ENCODE peak calls at places on chromosomes 3 and 15, in seven cellular contexts. N is HL-60, D is tibial artery, O is hepatocyte, K is heart right ventricle, R is cardiac muscle cell, Q is AG10803. P is an unnamed sample.

GRCh38 chr3:66303556-66303955 is 82.8 kb downstream of the SLC25A26 start:
- DNase-seq in N (no peak), D (no peak), O (no peak), K (no peak), R (no peak), Q (no peak), P (no peak)

GRCh38 chr3:55198554-55198953 is 270.7 kb upstream of the LRTM1 start:
- DNase-seq in N (no peak), D (no peak), O (peak), K (no peak), R (peak), Q (peak), P (no peak)

GRCh38 chr15:25635190-25635589 is 196.4 kb upstream of the UBE3A start:
- DNase-seq in N (no peak), D (no peak), O (no peak), K (no peak), R (no peak), Q (no peak), P (no peak)

GRCh38 chr15:26242565-26242964 is 379.4 kb upstream of the ATP10A start:
- DNase-seq in N (no peak), D (no peak), O (no peak), K (no peak), R (no peak), Q (no peak), P (no peak)

GRCh38 chr3:100696161-100696560 is 13.1 kb upstream of the TFG start:
- DNase-seq in N (no peak), D (no peak), O (no peak), K (no peak), R (no peak), Q (no peak), P (no peak)

GRCh38 chr3:100525753-100526612 is 33.6 kb downstream of the TMEM45A start:
- DNase-seq in N (no peak), D (no peak), O (peak), K (no peak), R (peak), Q (peak), P (no peak)

GRCh38 chr3:183317271-183317670 is 64.2 kb downstream of the B3GNT5 start:
- DNase-seq in N (no peak), D (no peak), O (no peak), K (no peak), R (no peak), Q (no peak), P (no peak)

GRCh38 chr15:74955796-74956647 is 550 bp downstream of the RPP25 start:
- DNase-seq in N (peak), D (peak), O (peak), K (peak), R (peak), Q (peak), P (peak)

GRCh38 chr15:64921711-64922110 is 10.0 kb downstream of the ANKDD1A start:
- DNase-seq in N (no peak), D (no peak), O (no peak), K (no peak), R (no peak), Q (no peak), P (no peak)

GRCh38 chr3:136336329-136337100 is 86.4 kb downstream of the PCCB start:
- DNase-seq in N (no peak), D (no peak), O (no peak), K (no peak), R (no peak), Q (peak), P (no peak)

GRCh38 chr15:68186671-68187397 is 18.3 kb downstream of the CALML4 start:
- DNase-seq in N (no peak), D (no peak), O (no peak), K (no peak), R (peak), Q (peak), P (no peak)

GRCh38 chr3:137097852-137098251 is 140.1 kb downstream of the IL20RB start:
- DNase-seq in N (no peak), D (no peak), O (no peak), K (no peak), R (no peak), Q (no peak), P (no peak)

GRCh38 chr3:105780114-105780513 is 88.7 kb downstream of the CBLB start:
- DNase-seq in N (no peak), D (no peak), O (no peak), K (no peak), R (peak), Q (peak), P (no peak)

GRCh38 chr3:52851348-52851747 is 16.5 kb upstream of the MUSTN1 start:
- DNase-seq in N (peak), D (no peak), O (peak), K (no peak), R (peak), Q (peak), P (no peak)

GRCh38 chr15:65796610-65797012 is 4.5 kb upstream of the DENND4A start:
- DNase-seq in N (no peak), D (no peak), O (peak), K (no peak), R (peak), Q (peak), P (no peak)

GRCh38 chr3:16066975-16067374 is 107.5 kb upstream of the GALNT15 start:
- DNase-seq in N (no peak), D (no peak), O (no peak), K (no peak), R (peak), Q (peak), P (no peak)

GRCh38 chr15:57150066-57150865 is 226.0 kb upstream of the CGNL1 start:
- DNase-seq in N (no peak), D (no peak), O (no peak), K (no peak), R (peak), Q (no peak), P (no peak)

GRCh38 chr3:15805756-15806266 is 8.0 kb upstream of the ANKRD28 start:
- DNase-seq in N (peak), D (no peak), O (no peak), K (no peak), R (peak), Q (peak), P (no peak)

GRCh38 chr3:84724877-84725276 is 233.9 kb upstream of the CADM2 start:
- DNase-seq in N (no peak), D (no peak), O (peak), K (no peak), R (peak), Q (peak), P (no peak)

GRCh38 chr3:159619341-159619885 is 369.2 kb upstream of the IL12A start:
- DNase-seq in N (no peak), D (no peak), O (peak), K (no peak), R (peak), Q (peak), P (no peak)
- TF ChIP-seq CTCF in N (no peak), D (no peak), O (no peak), K (no peak), R (no peak), Q (no peak), P (no peak)

GRCh38 chr15:34969340-34970097 is at the start of gene AQR:
- DNase-seq in N (peak), D (peak), O (peak), K (peak), R (peak), Q (peak), P (peak)

GRCh38 chr15:34976743-34977142 is 7.2 kb upstream of the AQR start:
- DNase-seq in N (no peak), D (no peak), O (no peak), K (no peak), R (no peak), Q (no peak), P (no peak)

GRCh38 chr15:34976073-34976472 is 6.5 kb upstream of the AQR start:
- DNase-seq in N (no peak), D (no peak), O (no peak), K (no peak), R (no peak), Q (no peak), P (no peak)

GRCh38 chr15:34973512-34973911 is 4.0 kb upstream of the AQR start:
- DNase-seq in N (no peak), D (no peak), O (no peak), K (no peak), R (no peak), Q (no peak), P (no peak)
- H3K4me3 ChIP-seq in N (no peak), D (no peak), O (no peak), K (no peak), R (no peak), Q (no peak), P (no peak)

GRCh38 chr3:31204026-31204795 is 309.8 kb upstream of the GADL1 start:
- DNase-seq in N (no peak), D (no peak), O (no peak), K (no peak), R (no peak), Q (no peak), P (no peak)
- TF ChIP-seq CTCF in N (no peak), D (no peak), O (no peak), K (no peak), R (no peak), Q (no peak), P (no peak)

DNA sequence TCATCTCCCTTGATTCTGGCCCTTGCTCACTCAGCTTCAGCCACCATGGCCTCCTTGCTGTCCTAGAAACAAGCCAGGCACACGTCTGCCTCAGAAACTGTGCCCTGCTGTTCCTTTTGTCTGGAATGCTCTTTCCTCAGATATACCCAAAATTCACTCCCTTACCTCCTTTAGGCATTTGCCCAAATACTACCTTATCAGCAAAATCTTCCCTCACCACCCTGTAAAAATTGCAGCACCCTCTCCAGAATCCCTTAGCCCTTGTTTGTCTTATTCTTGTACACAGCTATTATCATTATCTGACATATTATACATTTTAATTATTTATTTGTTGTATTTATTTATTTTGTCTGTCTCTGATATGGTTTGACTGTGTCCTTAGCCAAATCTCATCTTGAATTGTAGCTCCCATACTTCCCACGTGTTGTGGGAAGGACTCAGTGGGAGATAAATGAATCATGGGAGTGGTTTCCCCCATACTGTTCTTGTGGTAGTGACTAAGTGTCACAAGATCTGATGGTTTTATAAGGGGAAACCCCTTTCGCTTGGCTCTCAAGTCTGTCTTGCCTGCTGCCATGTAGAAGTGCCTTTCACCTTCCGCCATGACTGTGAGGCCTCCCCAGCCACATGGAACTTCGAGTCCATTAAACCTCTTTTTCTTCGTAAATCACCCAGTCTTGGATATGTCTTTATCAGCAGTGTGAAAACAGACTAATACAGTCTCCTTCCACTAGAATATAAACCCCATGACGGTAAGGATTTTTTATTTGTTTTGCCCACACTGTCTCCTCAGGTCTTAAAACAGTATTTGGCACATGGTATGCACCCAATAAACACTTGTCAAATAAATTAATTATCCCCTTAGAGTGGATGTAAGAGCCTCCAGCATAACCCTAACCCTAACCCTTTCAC is 60.0 kb upstream of the STT3B start:
- DNase-seq in N (no peak), D (no peak), O (no peak), K (no peak), R (peak), Q (no peak), P (no peak)
- H3K4me3 ChIP-seq in N (no peak), D (no peak), O (no peak), K (no peak), R (no peak), Q (no peak), P (no peak)

DNA sequence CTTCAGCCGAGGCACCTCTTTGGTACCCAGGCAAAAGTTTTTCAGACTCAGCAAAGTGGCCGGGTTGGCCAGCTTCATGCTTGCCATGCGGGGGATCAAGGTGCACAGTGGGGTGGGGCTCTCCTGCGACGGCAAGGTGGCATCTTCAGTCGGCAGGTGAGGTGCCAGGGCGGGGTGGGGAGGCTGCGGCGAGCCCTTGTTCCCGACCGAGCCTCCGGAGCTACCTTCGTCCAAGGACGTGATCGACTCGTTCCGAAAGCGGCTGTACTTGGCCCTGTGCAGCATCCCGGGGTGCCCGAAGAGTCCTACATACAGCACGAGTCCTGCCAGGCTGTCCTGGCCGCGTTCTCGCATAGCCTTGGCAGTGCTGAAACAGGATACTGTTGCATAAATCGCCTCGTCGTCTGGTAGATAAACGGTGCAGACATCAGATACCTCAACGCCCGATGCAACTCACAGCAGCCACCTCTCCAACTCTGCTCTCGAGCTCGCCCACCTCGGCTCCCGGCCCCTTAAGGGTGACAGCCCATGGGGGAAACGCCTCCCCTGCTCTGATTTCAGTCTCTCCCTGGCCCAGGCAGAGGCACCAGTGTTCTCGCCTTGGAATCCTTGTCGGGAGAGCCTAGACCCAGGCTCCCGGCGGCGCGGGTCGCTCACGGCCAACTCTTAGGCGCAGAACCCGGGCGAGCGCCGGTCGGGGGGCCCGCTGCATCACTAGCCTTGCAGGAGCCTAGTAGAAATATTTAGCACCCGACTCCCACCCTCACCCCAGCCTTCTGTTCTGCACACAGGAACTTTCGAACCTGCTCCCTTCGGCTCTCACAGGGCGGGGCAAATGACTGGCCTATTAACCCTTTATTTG is 826 bp downstream of the SHC4 start:
- DNase-seq in N (no peak), D (peak), O (peak), K (no peak), R (peak), Q (peak), P (peak)
- TF ChIP-seq CTCF in N (no peak), D (no peak), O (no peak), K (no peak), R (no peak), Q (no peak), P (no peak)